ENCODE peak calls at places on chromosomes 12 and 14, in seven cellular contexts. One of them, this sample, is unnamed.

GRCh38 chr12:116818341-116818856 is 62.8 kb downstream of the HRK start:
- DNase-seq in A549: no peak
- DNase-seq in OCI-LY7: peak; percentile 60
- DNase-seq in cardiac muscle cell: peak; percentile 3
- DNase-seq in HL-60: peak; percentile 34
- DNase-seq in choroid plexus epithelial cell: peak; percentile 12
- DNase-seq in tibial artery: no peak
- DNase-seq in this sample: no peak

GRCh38 chr12:123131879-123132402 is 18.9 kb downstream of the PITPNM2 start:
- DNase-seq in cardiac muscle cell: no peak
- DNase-seq in HL-60: no peak
- DNase-seq in tibial artery: no peak
- DNase-seq in OCI-LY7: peak; percentile 68
- DNase-seq in A549: no peak
- DNase-seq in choroid plexus epithelial cell: no peak
- DNase-seq in this sample: no peak

GRCh38 chr14:24297190-24297964 is 2.2 kb downstream of the DHRS1 start:
- DNase-seq in cardiac muscle cell: peak; percentile 43
- DNase-seq in OCI-LY7: peak; percentile 24
- DNase-seq in A549: peak; percentile 64
- DNase-seq in choroid plexus epithelial cell: peak; percentile 58
- DNase-seq in HL-60: peak; percentile 48
- DNase-seq in tibial artery: no peak
- DNase-seq in this sample: no peak

GRCh38 chr12:11765817-11766794 is 116.6 kb downstream of the ETV6 start:
- DNase-seq in choroid plexus epithelial cell: peak; percentile 69
- DNase-seq in tibial artery: no peak
- DNase-seq in A549: no peak
- DNase-seq in HL-60: peak; percentile 76
- DNase-seq in OCI-LY7: no peak
- DNase-seq in cardiac muscle cell: no peak
- DNase-seq in this sample: peak; percentile 39

GRCh38 chr14:73272393-73272792 is 35.1 kb downstream of the PAPLN start:
- DNase-seq in cardiac muscle cell: no peak
- DNase-seq in choroid plexus epithelial cell: no peak
- DNase-seq in OCI-LY7: no peak
- DNase-seq in A549: no peak
- DNase-seq in HL-60: no peak
- DNase-seq in tibial artery: no peak
- DNase-seq in this sample: no peak

GRCh38 chr12:130016194-130016593 is 112.4 kb upstream of the TMEM132D start:
- DNase-seq in OCI-LY7: no peak
- DNase-seq in cardiac muscle cell: no peak
- DNase-seq in A549: no peak
- DNase-seq in choroid plexus epithelial cell: no peak
- DNase-seq in HL-60: no peak
- DNase-seq in tibial artery: no peak
- DNase-seq in this sample: no peak

GRCh38 chr12:45336331-45336730 is 120.4 kb downstream of the ANO6 start:
- DNase-seq in cardiac muscle cell: no peak
- DNase-seq in choroid plexus epithelial cell: peak; percentile 98
- DNase-seq in OCI-LY7: no peak
- DNase-seq in HL-60: no peak
- DNase-seq in tibial artery: no peak
- DNase-seq in A549: peak; percentile 48
- DNase-seq in this sample: no peak

GRCh38 chr12:105676694-105677093 is 346.2 kb downstream of the C12orf75 start:
- DNase-seq in tibial artery: peak; percentile 69
- DNase-seq in OCI-LY7: no peak
- DNase-seq in A549: no peak
- DNase-seq in HL-60: no peak
- DNase-seq in choroid plexus epithelial cell: no peak
- DNase-seq in cardiac muscle cell: no peak
- DNase-seq in this sample: no peak

GRCh38 chr14:99066378-99066777 is 205.6 kb downstream of the BCL11B start:
- DNase-seq in choroid plexus epithelial cell: no peak
- DNase-seq in OCI-LY7: no peak
- DNase-seq in tibial artery: no peak
- DNase-seq in A549: no peak
- DNase-seq in HL-60: no peak
- DNase-seq in cardiac muscle cell: no peak
- DNase-seq in this sample: no peak

GRCh38 chr12:95318071-95318545 is 100.5 kb downstream of the VEZT start:
- DNase-seq in HL-60: no peak
- DNase-seq in A549: peak; percentile 96
- DNase-seq in choroid plexus epithelial cell: peak; percentile 89
- DNase-seq in tibial artery: no peak
- DNase-seq in OCI-LY7: no peak
- DNase-seq in cardiac muscle cell: no peak
- DNase-seq in this sample: no peak

GRCh38 chr14:93994919-93995682 is 2.0 kb upstream of the CCDC197 start:
- DNase-seq in cardiac muscle cell: peak; percentile 28
- DNase-seq in choroid plexus epithelial cell: no peak
- DNase-seq in HL-60: no peak
- DNase-seq in A549: peak; percentile 56
- DNase-seq in tibial artery: peak; percentile 94
- DNase-seq in OCI-LY7: no peak
- DNase-seq in this sample: no peak

GRCh38 chr14:96409701-96410100 is 17.8 kb downstream of the AK7 start:
- DNase-seq in tibial artery: no peak
- DNase-seq in A549: no peak
- DNase-seq in choroid plexus epithelial cell: no peak
- DNase-seq in HL-60: no peak
- DNase-seq in OCI-LY7: no peak
- DNase-seq in cardiac muscle cell: no peak
- DNase-seq in this sample: no peak

GRCh38 chr12:20451759-20452158 is 83.4 kb downstream of the PDE3A start:
- DNase-seq in tibial artery: no peak
- DNase-seq in OCI-LY7: no peak
- DNase-seq in cardiac muscle cell: no peak
- DNase-seq in choroid plexus epithelial cell: peak; percentile 96
- DNase-seq in A549: peak; percentile 50
- DNase-seq in HL-60: no peak
- DNase-seq in this sample: no peak

GRCh38 chr14:39726563-39726962 is 294.3 kb upstream of the FBXO33 start:
- DNase-seq in choroid plexus epithelial cell: no peak
- DNase-seq in tibial artery: no peak
- DNase-seq in OCI-LY7: no peak
- DNase-seq in cardiac muscle cell: no peak
- DNase-seq in HL-60: no peak
- DNase-seq in A549: no peak
- DNase-seq in this sample: no peak

GRCh38 chr14:74414380-74414779 is 11.6 kb downstream of the SYNDIG1L start:
- DNase-seq in OCI-LY7: no peak
- DNase-seq in tibial artery: no peak
- DNase-seq in choroid plexus epithelial cell: peak; percentile 22
- DNase-seq in cardiac muscle cell: peak; percentile 52
- DNase-seq in HL-60: no peak
- DNase-seq in A549: no peak
- DNase-seq in this sample: no peak

GRCh38 chr14:67765192-67765834 is 51.1 kb downstream of the ZFYVE26 start:
- DNase-seq in HL-60: no peak
- DNase-seq in tibial artery: no peak
- DNase-seq in cardiac muscle cell: no peak
- DNase-seq in OCI-LY7: no peak
- DNase-seq in choroid plexus epithelial cell: no peak
- DNase-seq in A549: no peak
- DNase-seq in this sample: no peak

GRCh38 chr12:59716049-59716448 is 120.2 kb downstream of the SLC16A7 start:
- DNase-seq in cardiac muscle cell: no peak
- DNase-seq in choroid plexus epithelial cell: no peak
- DNase-seq in A549: no peak
- DNase-seq in HL-60: no peak
- DNase-seq in tibial artery: no peak
- DNase-seq in OCI-LY7: no peak
- DNase-seq in this sample: no peak

GRCh38 chr12:93484315-93484981 is 17.1 kb downstream of the MRPL42 start:
- DNase-seq in A549: peak; percentile 32
- DNase-seq in cardiac muscle cell: no peak
- DNase-seq in OCI-LY7: no peak
- DNase-seq in tibial artery: no peak
- DNase-seq in HL-60: no peak
- DNase-seq in choroid plexus epithelial cell: peak; percentile 40
- DNase-seq in this sample: no peak

GRCh38 chr14:98444077-98444476 is 827.9 kb downstream of the BCL11B start:
- DNase-seq in tibial artery: no peak
- DNase-seq in choroid plexus epithelial cell: no peak
- DNase-seq in HL-60: no peak
- DNase-seq in OCI-LY7: no peak
- DNase-seq in A549: no peak
- DNase-seq in cardiac muscle cell: no peak
- DNase-seq in this sample: no peak

GRCh38 chr12:100267603-100268281 is 765 bp downstream of the SCYL2 start:
- DNase-seq in A549: no peak
- DNase-seq in cardiac muscle cell: no peak
- DNase-seq in OCI-LY7: no peak
- DNase-seq in HL-60: peak; percentile 3
- DNase-seq in tibial artery: no peak
- DNase-seq in choroid plexus epithelial cell: peak; percentile 42
- DNase-seq in this sample: no peak

GRCh38 chr14:104315169-104315568 is 176.8 kb downstream of the KIF26A start:
- DNase-seq in HL-60: no peak
- DNase-seq in cardiac muscle cell: no peak
- DNase-seq in tibial artery: peak; percentile 11
- DNase-seq in OCI-LY7: no peak
- DNase-seq in choroid plexus epithelial cell: no peak
- DNase-seq in A549: no peak
- DNase-seq in this sample: no peak

GRCh38 chr12:68538722-68539614 is 71.7 kb upstream of the RAP1B start:
- DNase-seq in OCI-LY7: no peak
- DNase-seq in choroid plexus epithelial cell: peak; percentile 75
- DNase-seq in HL-60: peak; percentile 63
- DNase-seq in A549: no peak
- DNase-seq in tibial artery: peak; percentile 75
- DNase-seq in cardiac muscle cell: no peak
- DNase-seq in this sample: no peak

GRCh38 chr12:34405286-34406227 is 383.3 kb downstream of the ALG10 start:
- DNase-seq in cardiac muscle cell: no peak
- DNase-seq in A549: no peak
- DNase-seq in tibial artery: peak; percentile 42
- DNase-seq in HL-60: no peak
- DNase-seq in OCI-LY7: no peak
- DNase-seq in choroid plexus epithelial cell: no peak
- DNase-seq in this sample: peak; percentile 1

GRCh38 chr14:83463500-83464098 is 1929.9 kb upstream of the SEL1L start:
- DNase-seq in HL-60: peak; percentile 70
- DNase-seq in cardiac muscle cell: peak; percentile 90
- DNase-seq in choroid plexus epithelial cell: peak; percentile 87
- DNase-seq in OCI-LY7: peak; percentile 63
- DNase-seq in A549: peak; percentile 28
- DNase-seq in tibial artery: no peak
- DNase-seq in this sample: peak; percentile 70

GRCh38 chr12:106101798-106102197 is 37.0 kb downstream of the NUAK1 start:
- DNase-seq in OCI-LY7: no peak
- DNase-seq in cardiac muscle cell: no peak
- DNase-seq in A549: no peak
- DNase-seq in HL-60: no peak
- DNase-seq in tibial artery: no peak
- DNase-seq in choroid plexus epithelial cell: no peak
- DNase-seq in this sample: no peak

GRCh38 chr14:22598896-22599244 is 770 bp downstream of the ABHD4 start:
- DNase-seq in OCI-LY7: peak; percentile 53
- DNase-seq in cardiac muscle cell: peak; percentile 17
- DNase-seq in choroid plexus epithelial cell: peak; percentile 78
- DNase-seq in A549: peak; percentile 70
- DNase-seq in tibial artery: peak; percentile 74
- DNase-seq in HL-60: no peak
- DNase-seq in this sample: no peak

GRCh38 chr12:66903782-66904396 is 225.0 kb upstream of the GRIP1 start:
- DNase-seq in OCI-LY7: peak; percentile 21
- DNase-seq in HL-60: no peak
- DNase-seq in A549: no peak
- DNase-seq in tibial artery: no peak
- DNase-seq in choroid plexus epithelial cell: peak; percentile 6
- DNase-seq in cardiac muscle cell: no peak
- DNase-seq in this sample: no peak
- TF ChIP-seq CTCF in OCI-LY7: peak; percentile 66
- TF ChIP-seq CTCF in HL-60: no peak
- TF ChIP-seq CTCF in A549: peak; percentile 24
- TF ChIP-seq CTCF in tibial artery: no peak
- TF ChIP-seq CTCF in choroid plexus epithelial cell: no peak
- TF ChIP-seq CTCF in cardiac muscle cell: no peak
- TF ChIP-seq CTCF in this sample: no peak

GRCh38 chr12:52417742-52418141 is 11.6 kb upstream of the KRT82 start:
- DNase-seq in cardiac muscle cell: no peak
- DNase-seq in OCI-LY7: no peak
- DNase-seq in tibial artery: no peak
- DNase-seq in choroid plexus epithelial cell: no peak
- DNase-seq in HL-60: no peak
- DNase-seq in A549: no peak
- DNase-seq in this sample: no peak
- TF ChIP-seq CTCF in cardiac muscle cell: no peak
- TF ChIP-seq CTCF in OCI-LY7: no peak
- TF ChIP-seq CTCF in tibial artery: no peak
- TF ChIP-seq CTCF in choroid plexus epithelial cell: no peak
- TF ChIP-seq CTCF in HL-60: no peak
- TF ChIP-seq CTCF in A549: no peak
- TF ChIP-seq CTCF in this sample: no peak

GRCh38 chr14:71465316-71465715 is 466.9 kb upstream of the RGS6 start:
- DNase-seq in HL-60: no peak
- DNase-seq in OCI-LY7: no peak
- DNase-seq in A549: no peak
- DNase-seq in tibial artery: no peak
- DNase-seq in choroid plexus epithelial cell: peak; percentile 54
- DNase-seq in cardiac muscle cell: no peak
- DNase-seq in this sample: no peak

GRCh38 chr14:71468701-71469100 is 463.5 kb upstream of the RGS6 start:
- DNase-seq in choroid plexus epithelial cell: no peak
- DNase-seq in HL-60: no peak
- DNase-seq in A549: no peak
- DNase-seq in cardiac muscle cell: no peak
- DNase-seq in OCI-LY7: no peak
- DNase-seq in tibial artery: no peak
- DNase-seq in this sample: no peak

GRCh38 chr14:71466942-71467341 is 465.3 kb upstream of the RGS6 start:
- DNase-seq in cardiac muscle cell: no peak
- DNase-seq in choroid plexus epithelial cell: no peak
- DNase-seq in tibial artery: no peak
- DNase-seq in HL-60: no peak
- DNase-seq in A549: no peak
- DNase-seq in OCI-LY7: no peak
- DNase-seq in this sample: no peak

GRCh38 chr14:71466251-71466650 is 466.0 kb upstream of the RGS6 start:
- DNase-seq in OCI-LY7: no peak
- DNase-seq in HL-60: no peak
- DNase-seq in tibial artery: no peak
- DNase-seq in choroid plexus epithelial cell: no peak
- DNase-seq in cardiac muscle cell: no peak
- DNase-seq in A549: no peak
- DNase-seq in this sample: no peak

GRCh38 chr14:71467419-71467818 is 464.8 kb upstream of the RGS6 start:
- DNase-seq in tibial artery: no peak
- DNase-seq in choroid plexus epithelial cell: no peak
- DNase-seq in OCI-LY7: no peak
- DNase-seq in A549: no peak
- DNase-seq in cardiac muscle cell: no peak
- DNase-seq in HL-60: no peak
- DNase-seq in this sample: no peak
- TF ChIP-seq CTCF in tibial artery: no peak
- TF ChIP-seq CTCF in choroid plexus epithelial cell: no peak
- TF ChIP-seq CTCF in OCI-LY7: no peak
- TF ChIP-seq CTCF in A549: no peak
- TF ChIP-seq CTCF in cardiac muscle cell: no peak
- TF ChIP-seq CTCF in HL-60: no peak
- TF ChIP-seq CTCF in this sample: no peak

GRCh38 chr12:118840399-118840798 is 140.9 kb upstream of the SRRM4 start:
- DNase-seq in HL-60: no peak
- DNase-seq in A549: peak; percentile 10
- DNase-seq in choroid plexus epithelial cell: no peak
- DNase-seq in cardiac muscle cell: no peak
- DNase-seq in OCI-LY7: peak; percentile 7
- DNase-seq in tibial artery: no peak
- DNase-seq in this sample: no peak
- TF ChIP-seq CTCF in HL-60: no peak
- TF ChIP-seq CTCF in A549: no peak
- TF ChIP-seq CTCF in choroid plexus epithelial cell: no peak
- TF ChIP-seq CTCF in cardiac muscle cell: no peak
- TF ChIP-seq CTCF in OCI-LY7: peak; percentile 64
- TF ChIP-seq CTCF in tibial artery: no peak
- TF ChIP-seq CTCF in this sample: no peak

This sample was measured in endothelial cell.